ENCODE peak calls at places on chromosomes 13 and 19, in four cellular contexts. Y, W, I and N are unnamed samples.

GRCh38 chr13:113554333-113554700 is 30.2 kb upstream of the TFDP1 start:
- DNase-seq in Y (no peak), W (no peak), I (no peak), N (no peak)

GRCh38 chr19:29926801-29927200 is 15.2 kb upstream of the URI1 start:
- DNase-seq in Y (no peak), W (no peak), I (no peak), N (no peak)

GRCh38 chr13:95288899-95289500 is 12.3 kb downstream of the ABCC4 start:
- DNase-seq in Y (no peak), W (no peak), I (no peak), N (no peak)

GRCh38 chr13:21133077-21133476 is 43.3 kb downstream of the SKA3 start:
- DNase-seq in Y (no peak), W (no peak), I (no peak), N (no peak)

GRCh38 chr19:39053276-39054090 is 21.1 kb upstream of the FBXO27 start:
- DNase-seq in Y (no peak), W (no peak), I (no peak), N (no peak)

GRCh38 chr13:101916108-101916757 is 463.8 kb downstream of the ITGBL1 start:
- DNase-seq in Y (no peak), W (no peak), I (peak), N (peak)

GRCh38 chr19:31578326-31578725 is 229.1 kb upstream of the TSHZ3 start:
- DNase-seq in Y (no peak), W (no peak), I (no peak), N (no peak)

GRCh38 chr13:38943231-38943630 is 47.4 kb downstream of the STOML3 start:
- DNase-seq in Y (no peak), W (no peak), I (no peak), N (no peak)

GRCh38 chr13:110648848-110649421 is 33.6 kb downstream of the NAXD start:
- DNase-seq in Y (no peak), W (no peak), I (no peak), N (no peak)

GRCh38 chr19:49151339-49152217 is 3.6 kb downstream of the HRC start:
- DNase-seq in Y (no peak), W (peak), I (no peak), N (no peak)

GRCh38 chr19:283395-283794 is 7.8 kb downstream of the PLPP2 start:
- DNase-seq in Y (no peak), W (no peak), I (no peak), N (no peak)

GRCh38 chr19:38869160-38869835 is 8.8 kb downstream of the RINL start:
- DNase-seq in Y (no peak), W (no peak), I (no peak), N (no peak)

GRCh38 chr19:28940751-28941500 is 272.0 kb downstream of the UQCRFS1 start:
- DNase-seq in Y (no peak), W (no peak), I (peak), N (no peak)

GRCh38 chr19:58513694-58514563 is 2.1 kb upstream of the SLC27A5 start:
- DNase-seq in Y (no peak), W (peak), I (peak), N (peak)

GRCh38 chr13:56953965-56954364 is 186.8 kb upstream of the PRR20A start:
- DNase-seq in Y (no peak), W (no peak), I (no peak), N (no peak)

GRCh38 chr13:26037302-26037701 is 14.5 kb downstream of the SHISA2 start:
- DNase-seq in Y (no peak), W (no peak), I (no peak), N (no peak)

GRCh38 chr19:47228168-47228936 is 2.6 kb downstream of the BBC3 start:
- DNase-seq in Y (no peak), W (peak), I (no peak), N (no peak)

GRCh38 chr19:19026299-19026971 is 6.9 kb downstream of the SUGP2 start:
- DNase-seq in Y (no peak), W (no peak), I (no peak), N (no peak)

GRCh38 chr13:108176685-108177274 is 38.6 kb downstream of the LIG4 start:
- DNase-seq in Y (no peak), W (no peak), I (peak), N (peak)

GRCh38 chr13:45737571-45738002 is 35.5 kb downstream of the CBY2 start:
- DNase-seq in Y (no peak), W (no peak), I (no peak), N (peak)

GRCh38 chr19:33186431-33186830 is 7.7 kb upstream of the LRP3 start:
- DNase-seq in Y (no peak), W (no peak), I (no peak), N (no peak)

GRCh38 chr13:51793570-51794273 is 10.2 kb downstream of the DHRS12 start:
- DNase-seq in Y (no peak), W (no peak), I (peak), N (no peak)

GRCh38 chr13:113080901-113081521 is 24.6 kb upstream of the F7 start:
- DNase-seq in Y (no peak), W (no peak), I (no peak), N (no peak)

GRCh38 chr13:57739089-57739488 is 107.5 kb downstream of the PCDH17 start:
- DNase-seq in Y (no peak), W (no peak), I (no peak), N (no peak)

GRCh38 chr13:39602614-39603366 is at the start of gene LHFPL6:
- DNase-seq in Y (no peak), W (no peak), I (peak), N (peak)

GRCh38 chr13:111411186-111411858 is 90.9 kb downstream of the TEX29 start:
- DNase-seq in Y (no peak), W (no peak), I (no peak), N (no peak)

GRCh38 chr13:109331898-109332297 is 454.5 kb downstream of the IRS2 start:
- DNase-seq in Y (no peak), W (no peak), I (peak), N (no peak)

GRCh38 chr19:56110515-56111448 is 10.3 kb downstream of the ZNF787 start:
- DNase-seq in Y (no peak), W (no peak), I (peak), N (no peak)

GRCh38 chr13:24692541-24692940 is 12.3 kb downstream of the ATP12A start:
- DNase-seq in Y (no peak), W (no peak), I (peak), N (no peak)

GRCh38 chr19:29263305-29264080 is 50.5 kb upstream of the UQCRFS1 start:
- DNase-seq in Y (no peak), W (peak), I (peak), N (peak)

GRCh38 chr13:87676254-87677042 is 5.3 kb downstream of the SLITRK5 start:
- DNase-seq in Y (no peak), W (no peak), I (no peak), N (peak)

GRCh38 chr19:18418725-18419194 is 438 bp upstream of the SSBP4 start:
- DNase-seq in Y (no peak), W (peak), I (no peak), N (no peak)

GRCh38 chr13:93982189-93982918 is 497.1 kb downstream of the DCT start:
- DNase-seq in Y (no peak), W (no peak), I (no peak), N (no peak)

GRCh38 chr19:32921624-32922023 is 50.1 kb downstream of the CEP89 start:
- DNase-seq in Y (no peak), W (no peak), I (no peak), N (no peak)

GRCh38 chr19:45254044-45254531 is 3.0 kb downstream of the MARK4 start:
- DNase-seq in Y (no peak), W (no peak), I (no peak), N (no peak)

GRCh38 chr19:29855771-29856510 is 44.1 kb downstream of the CCNE1 start:
- DNase-seq in Y (no peak), W (no peak), I (no peak), N (no peak)

GRCh38 chr19:1438035-1438932 is at the start of gene RPS15:
- DNase-seq in Y (peak), W (peak), I (peak), N (peak)

GRCh38 chr13:23674795-23675640 is 104.8 kb downstream of the TNFRSF19 start:
- DNase-seq in Y (no peak), W (no peak), I (peak), N (no peak)

GRCh38 chr19:35330475-35330874 is 1.5 kb downstream of the CD22 start:
- DNase-seq in Y (peak), W (no peak), I (no peak), N (peak)

GRCh38 chr19:35329323-35329722 is 336 bp downstream of the CD22 start:
- DNase-seq in Y (no peak), W (no peak), I (no peak), N (no peak)

GRCh38 chr19:35334064-35334753 is 5.2 kb downstream of the CD22 start:
- DNase-seq in Y (no peak), W (no peak), I (no peak), N (peak)

GRCh38 chr19:35331551-35332214 is 2.7 kb downstream of the CD22 start:
- DNase-seq in Y (no peak), W (no peak), I (no peak), N (no peak)

DNA sequence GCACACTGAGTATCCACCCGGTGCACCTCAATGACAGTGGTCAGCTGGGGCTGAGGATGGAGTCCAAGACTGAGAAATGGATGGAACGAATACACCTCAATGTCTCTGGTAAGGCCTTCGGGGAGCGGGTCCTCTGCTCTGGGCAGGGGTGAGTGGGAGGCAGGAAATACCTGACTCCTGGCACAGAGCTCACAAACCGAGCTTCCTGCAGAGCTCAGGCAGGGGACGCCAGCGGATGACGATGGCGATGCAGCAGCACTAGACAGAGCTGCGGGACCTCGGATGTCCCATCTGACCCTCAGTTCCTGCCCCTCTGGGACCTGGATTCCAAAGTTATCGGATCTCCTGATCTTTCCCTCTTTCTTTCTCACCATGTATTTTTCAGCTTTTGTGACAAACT is 3.8 kb downstream of the CD22 start:
- DNase-seq in Y (no peak), W (no peak), I (no peak), N (no peak)
- TF ChIP-seq CTCF in Y (no peak), W (no peak), I (no peak), N (peak)

DNA sequence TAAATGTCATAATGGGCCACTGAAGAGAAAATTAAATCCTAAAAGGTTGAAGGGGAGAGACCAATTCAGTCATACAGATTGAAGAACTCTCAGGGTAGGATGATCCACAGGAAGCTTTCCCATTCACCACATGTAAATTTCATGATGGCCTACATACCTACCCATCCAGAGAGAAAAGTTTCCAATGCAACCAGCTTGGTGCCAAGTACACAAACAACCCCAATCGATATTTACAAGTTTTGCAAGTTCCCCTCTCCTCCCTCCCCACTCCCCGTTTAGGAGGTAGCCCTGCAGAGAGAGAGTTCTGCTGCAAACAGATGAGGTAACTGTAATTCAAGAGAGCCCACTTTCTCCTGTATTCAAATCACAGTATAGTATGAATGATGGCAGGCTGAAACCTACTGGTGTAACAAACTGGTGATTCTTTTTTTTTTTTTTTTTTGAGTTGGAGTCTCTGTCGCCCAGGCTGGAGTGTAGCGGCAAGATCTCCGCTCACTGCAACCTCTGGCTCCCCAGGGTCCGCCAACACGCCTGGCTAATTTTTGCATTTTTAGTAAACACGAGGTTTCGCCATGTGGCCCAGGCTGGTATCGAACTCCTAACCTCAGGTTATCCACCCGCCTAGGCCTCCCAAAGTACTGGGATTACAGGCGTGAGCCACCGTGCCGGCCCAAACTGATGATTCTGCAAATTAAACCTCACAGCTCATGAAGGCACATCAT is 14.4 kb downstream of the FOXO1 start:
- DNase-seq in Y (no peak), W (no peak), I (no peak), N (no peak)
- TF ChIP-seq CTCF in Y (no peak), W (no peak), I (no peak), N (no peak)

DNA sequence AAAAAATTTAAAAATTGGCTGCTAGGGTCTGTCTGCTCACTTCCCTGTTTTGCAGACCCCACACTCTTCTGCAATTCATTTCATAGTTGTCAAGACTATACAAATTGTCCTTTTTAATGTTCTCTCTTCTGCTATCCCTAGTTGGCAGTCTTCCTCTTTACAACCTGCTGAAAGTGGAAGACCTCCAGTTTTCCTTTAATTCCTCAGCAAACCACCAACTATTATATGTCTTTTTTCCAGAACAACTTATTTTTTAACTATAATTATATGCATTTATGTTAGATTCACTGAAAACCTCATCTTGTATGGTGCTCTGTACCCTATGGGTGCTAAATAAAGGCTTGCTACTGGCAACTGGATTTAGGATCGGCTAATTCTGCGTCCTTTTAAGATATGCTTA is 1.1 kb upstream of the PHF11 start:
- DNase-seq in Y (no peak), W (no peak), I (no peak), N (no peak)
- TF ChIP-seq CTCF in Y (no peak), W (no peak), I (no peak), N (peak)

DNA sequence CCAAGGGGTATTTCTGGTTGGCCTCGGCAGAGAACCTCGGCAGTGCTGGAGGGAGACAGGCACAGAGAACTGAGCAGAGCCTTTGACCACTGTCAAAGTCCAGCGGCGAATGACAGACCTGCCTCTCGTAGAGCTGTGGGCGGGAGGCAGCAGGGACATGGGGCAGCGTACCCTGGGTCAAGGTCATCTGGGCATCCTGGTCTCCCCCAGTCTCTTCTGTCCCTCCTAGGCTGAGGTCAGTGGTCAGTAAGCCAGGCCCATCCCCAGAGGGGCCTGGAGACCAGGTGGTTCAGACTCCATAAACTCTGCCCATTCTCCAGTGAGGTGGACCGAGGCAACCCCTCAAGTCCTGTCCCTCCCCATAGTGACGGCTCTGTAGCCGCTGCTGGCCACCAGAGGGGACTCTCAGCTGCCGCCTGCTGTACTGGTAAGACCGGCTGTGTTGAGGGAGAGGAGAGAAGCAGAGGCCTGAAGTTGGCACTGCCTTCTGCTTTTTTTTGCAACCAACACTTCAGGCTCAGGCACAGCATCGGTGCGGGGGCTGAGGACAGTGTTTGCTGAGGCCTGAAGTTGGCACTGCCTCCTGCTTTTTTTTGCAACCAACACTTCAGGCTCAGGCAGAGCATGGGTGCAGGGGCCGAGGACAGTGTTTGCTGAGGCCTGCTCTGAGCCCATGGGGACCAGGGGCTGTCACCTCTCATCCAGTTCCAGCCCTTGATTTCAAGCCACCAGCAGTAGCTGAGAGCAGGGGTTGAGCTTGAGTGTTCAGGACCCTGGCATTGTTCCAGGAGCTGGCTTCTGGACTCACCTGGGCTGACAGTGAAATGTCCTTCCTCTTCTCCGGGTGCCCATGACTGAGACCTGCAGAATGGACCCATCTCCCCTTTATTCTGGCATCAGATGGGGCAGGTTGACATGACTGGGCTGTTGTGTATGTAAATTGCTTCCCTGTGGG is at the start of gene PGLYRP2:
- DNase-seq in Y (no peak), W (no peak), I (no peak), N (no peak)
- TF ChIP-seq CTCF in Y (peak), W (no peak), I (no peak), N (peak)

GRCh38 chr19:17303167-17303939 is at the start of gene ABHD8:
- DNase-seq in Y (peak), W (peak), I (peak), N (peak)
- TF ChIP-seq CTCF in Y (peak), W (peak), I (peak), N (peak)

GRCh38 chr19:11435057-11435832 is at the start of the genes ODAD3 and PRKCSH:
- DNase-seq in Y (peak), W (peak), I (peak), N (peak)
- TF ChIP-seq CTCF in Y (peak), W (peak), I (peak), N (peak)

GRCh38 chr19:42246143-42246868 is 3.9 kb upstream of the GSK3A start:
- DNase-seq in Y (no peak), W (no peak), I (peak), N (no peak)
- TF ChIP-seq CTCF in Y (peak), W (no peak), I (peak), N (peak)

GRCh38 chr19:16836115-16836905 is 7.1 kb downstream of the SIN3B start:
- DNase-seq in Y (no peak), W (no peak), I (peak), N (peak)
- TF ChIP-seq CTCF in Y (no peak), W (no peak), I (peak), N (peak)

DNA sequence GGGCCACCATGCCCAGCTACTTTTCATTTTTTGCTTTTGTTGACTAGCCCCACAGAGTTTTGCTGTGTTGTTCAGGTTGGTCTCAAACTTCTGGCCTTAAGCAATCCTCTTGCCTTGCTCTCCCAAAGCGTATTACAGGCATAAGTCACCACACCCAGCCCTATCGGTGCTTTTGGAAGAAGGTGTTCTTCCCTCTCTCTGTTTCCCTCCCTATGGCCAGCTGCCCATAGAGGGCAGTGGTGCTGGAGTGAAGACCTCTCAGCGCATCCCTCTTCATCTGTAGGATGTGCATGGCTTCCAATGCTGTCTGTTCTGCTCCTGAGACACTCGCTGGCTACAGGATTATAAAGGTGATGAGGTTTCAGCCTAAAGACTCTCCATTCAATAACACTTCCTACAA is 1.3 kb upstream of the CD22 start:
- DNase-seq in Y (no peak), W (no peak), I (no peak), N (no peak)
- TF ChIP-seq CTCF in Y (no peak), W (no peak), I (peak), N (peak)

GRCh38 chr13:99868767-99869166 is 102.8 kb downstream of the ZIC5 start:
- DNase-seq in Y (no peak), W (no peak), I (no peak), N (no peak)

GRCh38 chr13:99871249-99871898 is 100.2 kb downstream of the ZIC5 start:
- DNase-seq in Y (no peak), W (no peak), I (no peak), N (no peak)

GRCh38 chr13:99869830-99870229 is 101.7 kb downstream of the ZIC5 start:
- DNase-seq in Y (no peak), W (no peak), I (no peak), N (no peak)

GRCh38 chr13:99873141-99873540 is 98.4 kb downstream of the ZIC5 start:
- DNase-seq in Y (no peak), W (no peak), I (no peak), N (no peak)

GRCh38 chr13:99870541-99870940 is 101.0 kb downstream of the ZIC5 start:
- DNase-seq in Y (no peak), W (no peak), I (no peak), N (no peak)
- TF ChIP-seq CTCF in Y (no peak), W (no peak), I (no peak), N (no peak)